ENCODE peak calls at places on chromosomes 11 and 22, in five cellular contexts. H, X, V, S and A are unnamed samples.

GRCh38 chr11:19648321-19648720 is 64.3 kb upstream of the NAV2 start:
- DNase-seq in V (no peak), X (no peak), H (no peak), S (no peak), A (no peak)

GRCh38 chr22:35099883-35100282 is 33.9 kb downstream of the ISX start:
- DNase-seq in X (no peak), V (no peak), H (no peak), S (no peak), A (no peak)

GRCh38 chr11:8543278-8543677 is 50.8 kb downstream of the STK33 start:
- DNase-seq in H (no peak), S (no peak), V (no peak), X (no peak), A (no peak)

GRCh38 chr22:19990188-19990587 is 26.4 kb downstream of the ARVCF start:
- DNase-seq in H (no peak), S (no peak), X (no peak), V (no peak), A (no peak)

GRCh38 chr22:25555506-25556060 is 8.9 kb upstream of the GRK3 start:
- DNase-seq in X (no peak), S (no peak), V (no peak), H (no peak), A (no peak)

GRCh38 chr11:20162340-20162739 is 2.1 kb upstream of the DBX1 start:
- DNase-seq in S (no peak), V (no peak), X (no peak), H (no peak), A (no peak)

GRCh38 chr11:14109742-14110141 is 147.2 kb downstream of the SPON1 start:
- DNase-seq in V (no peak), X (no peak), H (no peak), S (no peak), A (no peak)

GRCh38 chr11:106424111-106424510 is 346.6 kb downstream of the AASDHPPT start:
- DNase-seq in S (no peak), H (no peak), V (no peak), X (no peak), A (no peak)

GRCh38 chr22:32660292-32660691 is 141.2 kb upstream of the TIMP3 start:
- DNase-seq in S (peak), X (peak), V (peak), H (peak), A (peak)

GRCh38 chr11:64906314-64906635 is 10.7 kb downstream of the ATG2A start:
- DNase-seq in X (no peak), H (no peak), V (no peak), S (no peak), A (no peak)

GRCh38 chr22:46025973-46026906 is 49.3 kb upstream of the WNT7B start:
- DNase-seq in V (no peak), X (no peak), S (no peak), H (no peak), A (no peak)

GRCh38 chr11:2912498-2912897 is 16.7 kb downstream of the PHLDA2 start:
- DNase-seq in S (peak), X (no peak), V (no peak), H (no peak), A (no peak)

GRCh38 chr22:23158516-23159286 is 13.4 kb downstream of the RAB36 start:
- DNase-seq in V (no peak), H (no peak), S (no peak), X (no peak), A (no peak)

GRCh38 chr11:9626778-9627394 is 37.0 kb upstream of the SWAP70 start:
- DNase-seq in X (no peak), H (no peak), S (no peak), V (no peak), A (no peak)

GRCh38 chr11:95505927-95506426 is 275.0 kb upstream of the SESN3 start:
- DNase-seq in S (no peak), V (no peak), X (no peak), H (peak), A (no peak)

GRCh38 chr22:39302431-39302960 is 16.9 kb downstream of the RPL3 start:
- DNase-seq in V (no peak), X (no peak), H (no peak), S (no peak), A (no peak)

GRCh38 chr22:19579113-19579811 is 55.1 kb upstream of the CLDN5 start:
- DNase-seq in V (no peak), X (no peak), S (no peak), H (no peak), A (no peak)